ENCODE peak calls at places on chromosomes 11 and 22, in ten cellular contexts. F is T-helper 2 cell, Z is right atrium auricular region, K is NCI-H1092 treated with DMSO at 0.1 percent for 48 hours, D is mammary epithelial cell, T is GM04504, J is anterior cingulate cortex, I is iris pigment epithelial cell, C is NCI-H510A treated with DMSO at 0.1 percent for 48 hours, W is stomach. R is an unnamed sample.
A peak's percentile ranks its signal among the peaks of the same experiment; 100 is the strongest.

GRCh38 chr11:25068451-25068850 is 571.6 kb downstream of the LUZP2 start:
- DNase-seq in F (no peak), Z (no peak), K (no peak), D (peak; percentile 63), T (no peak), J (no peak), I (no peak), C (no peak), W (no peak), R (no peak)

GRCh38 chr22:49224243-49224642 is 603.4 kb downstream of the BRD1 start:
- DNase-seq in F (no peak), Z (no peak), K (no peak), D (no peak), T (no peak), J (no peak), I (no peak), C (no peak), W (no peak), R (no peak)

GRCh38 chr11:6572215-6572614 is 31.2 kb downstream of the RRP8 start:
- DNase-seq in F (no peak), Z (no peak), K (no peak), D (peak; percentile 65), T (peak; percentile 44), J (no peak), I (peak; percentile 86), C (no peak), W (no peak), R (no peak)

GRCh38 chr22:43004362-43005035 is 10.4 kb downstream of the PACSIN2 start:
- DNase-seq in F (no peak), Z (no peak), K (no peak), D (no peak), T (peak; percentile 56), J (no peak), I (no peak), C (no peak), W (no peak), R (no peak)

GRCh38 chr11:8318536-8318935 is 54.9 kb upstream of the LMO1 start:
- DNase-seq in F (no peak), Z (no peak), K (no peak), D (no peak), T (no peak), J (no peak), I (no peak), C (no peak), W (no peak), R (peak; percentile 55)

GRCh38 chr11:81470446-81470845 is 1263.2 kb downstream of the FAM181B start:
- DNase-seq in F (no peak), Z (no peak), K (no peak), D (no peak), T (no peak), J (no peak), I (no peak), C (peak; percentile 11), W (peak; percentile 25), R (no peak)

GRCh38 chr11:106464728-106465127 is 387.3 kb downstream of the AASDHPPT start:
- DNase-seq in F (no peak), Z (no peak), K (no peak), D (peak; percentile 33), T (no peak), J (no peak), I (no peak), C (no peak), W (no peak), R (no peak)

GRCh38 chr22:45584621-45585436 is 82.1 kb downstream of the FBLN1 start:
- DNase-seq in F (no peak), Z (no peak), K (no peak), D (no peak), T (no peak), J (no peak), I (no peak), C (no peak), W (no peak), R (no peak)

GRCh38 chr11:124801636-124802312 is 1.6 kb upstream of the MSANTD2 start:
- DNase-seq in F (no peak), Z (no peak), K (no peak), D (no peak), T (peak; percentile 33), J (no peak), I (peak; percentile 41), C (no peak), W (no peak), R (no peak)

GRCh38 chr11:77074205-77074604 is 7.4 kb downstream of the CAPN5 start:
- DNase-seq in F (no peak), Z (peak; percentile 42), K (no peak), D (no peak), T (no peak), J (no peak), I (no peak), C (peak; percentile 29), W (peak; percentile 49), R (peak; percentile 63)

GRCh38 chr22:41578818-41579217 is 10.8 kb downstream of the PMM1 start:
- DNase-seq in F (no peak), Z (no peak), K (no peak), D (no peak), T (no peak), J (no peak), I (no peak), C (no peak), W (no peak), R (no peak)

GRCh38 chr11:99368579-99368978 is 347.8 kb downstream of the CNTN5 start:
- DNase-seq in F (no peak), Z (no peak), K (no peak), D (no peak), T (peak; percentile 1), J (no peak), I (peak; percentile 61), C (no peak), W (no peak), R (no peak)

GRCh38 chr11:70487763-70488162 is 89.4 kb downstream of the CTTN start:
- DNase-seq in F (no peak), Z (no peak), K (no peak), D (no peak), T (no peak), J (no peak), I (no peak), C (no peak), W (no peak), R (no peak)

GRCh38 chr22:47115518-47115890 is 353.1 kb downstream of the TBC1D22A start:
- DNase-seq in F (no peak), Z (no peak), K (no peak), D (no peak), T (no peak), J (no peak), I (no peak), C (no peak), W (no peak), R (peak; percentile 57)

GRCh38 chr11:110896358-110896757 is 184.1 kb upstream of the ARHGAP20 start:
- DNase-seq in F (no peak), Z (no peak), K (no peak), D (no peak), T (no peak), J (no peak), I (peak; percentile 95), C (no peak), W (no peak), R (no peak)

GRCh38 chr11:60872124-60872951 is 5.0 kb downstream of the ZP1 start:
- DNase-seq in F (no peak), Z (no peak), K (no peak), D (no peak), T (peak; percentile 69), J (no peak), I (peak; percentile 87), C (no peak), W (peak; percentile 32), R (peak; percentile 77)

GRCh38 chr11:32960553-32961164 is 55.0 kb upstream of the DEPDC7 start:
- DNase-seq in F (no peak), Z (no peak), K (peak; percentile 14), D (peak; percentile 40), T (peak; percentile 16), J (no peak), I (peak; percentile 54), C (peak; percentile 40), W (no peak), R (no peak)

GRCh38 chr11:94585375-94585774 is 18.2 kb downstream of the PIWIL4 start:
- DNase-seq in F (no peak), Z (no peak), K (no peak), D (no peak), T (no peak), J (no peak), I (no peak), C (no peak), W (no peak), R (no peak)

GRCh38 chr11:28815110-28815509 is 706.9 kb downstream of the METTL15 start:
- DNase-seq in F (no peak), Z (no peak), K (no peak), D (peak; percentile 55), T (no peak), J (no peak), I (no peak), C (no peak), W (no peak), R (no peak)

GRCh38 chr22:50577987-50578775 is at the start of gene CPT1B:
- DNase-seq in F (no peak), Z (no peak), K (no peak), D (no peak), T (no peak), J (no peak), I (no peak), C (no peak), W (no peak), R (no peak)

GRCh38 chr11:8784936-8785335 is 102.3 kb downstream of the RPL27A start:
- DNase-seq in F (no peak), Z (no peak), K (no peak), D (no peak), T (no peak), J (no peak), I (no peak), C (no peak), W (no peak), R (no peak)

GRCh38 chr11:132296946-132297610 is 926.7 kb downstream of the NTM start:
- DNase-seq in F (no peak), Z (no peak), K (no peak), D (no peak), T (no peak), J (no peak), I (no peak), C (no peak), W (no peak), R (no peak)

GRCh38 chr11:88626216-88626615 is 288.7 kb upstream of the CTSC start:
- DNase-seq in F (no peak), Z (no peak), K (no peak), D (no peak), T (no peak), J (no peak), I (no peak), C (no peak), W (no peak), R (no peak)

GRCh38 chr11:70225629-70226582 is 22.8 kb downstream of the FADD start:
- DNase-seq in F (no peak), Z (no peak), K (no peak), D (no peak), T (no peak), J (peak; percentile 12), I (no peak), C (no peak), W (peak; percentile 77), R (no peak)

GRCh38 chr11:23797624-23798419 is 699.0 kb upstream of the LUZP2 start:
- DNase-seq in F (no peak), Z (no peak), K (no peak), D (no peak), T (no peak), J (no peak), I (no peak), C (no peak), W (no peak), R (no peak)

GRCh38 chr11:131770801-131771200 is 400.4 kb downstream of the NTM start:
- DNase-seq in F (no peak), Z (no peak), K (no peak), D (no peak), T (no peak), J (no peak), I (peak; percentile 43), C (no peak), W (no peak), R (no peak)

GRCh38 chr11:32382339-32383049 is 52.8 kb downstream of the WT1 start:
- DNase-seq in F (no peak), Z (no peak), K (no peak), D (peak; percentile 37), T (no peak), J (no peak), I (no peak), C (no peak), W (no peak), R (no peak)

GRCh38 chr11:16603245-16603644 is 135.2 kb upstream of the C11orf58 start:
- DNase-seq in F (no peak), Z (no peak), K (peak; percentile 67), D (no peak), T (no peak), J (no peak), I (no peak), C (no peak), W (no peak), R (no peak)